ENCODE peak calls at places on chromosomes 1 and 21, in six cellular contexts. M is GM12878, D is transverse colon, J is suprapubic skin, H is spleen, K is HCT116. Y is an unnamed sample.

GRCh38 chr1:61887076-61887867 is 145.0 kb downstream of the PATJ start:
- DNase-seq in D (no peak), J (no peak), K (no peak), M (no peak), H (no peak), Y (no peak)

GRCh38 chr21:43277481-43278351 is 108.9 kb downstream of the CRYAA start:
- DNase-seq in K (no peak), J (no peak), H (peak; percentile 69), M (no peak), D (no peak), Y (no peak)

GRCh38 chr1:85898861-85899260 is 190.6 kb upstream of the ZNHIT6 start:
- DNase-seq in D (no peak), J (no peak), H (no peak), K (no peak), M (no peak), Y (no peak)

GRCh38 chr1:76669624-76670023 is 197.7 kb upstream of the ST6GALNAC5 start:
- DNase-seq in D (no peak), H (no peak), K (no peak), M (no peak), J (no peak), Y (no peak)

GRCh38 chr21:42654179-42654912 is 925 bp downstream of the PDE9A start:
- DNase-seq in H (peak; percentile 77), J (no peak), K (no peak), D (no peak), M (no peak), Y (no peak)

GRCh38 chr1:18120638-18121037 is 13.0 kb downstream of the IGSF21 start:
- DNase-seq in K (no peak), H (no peak), D (no peak), J (no peak), M (no peak), Y (no peak)

GRCh38 chr1:68378296-68379084 is 71.3 kb downstream of the RPE65 start:
- DNase-seq in J (no peak), K (peak; percentile 77), D (no peak), H (no peak), M (no peak), Y (no peak)

GRCh38 chr1:25858906-25859789 is at the start of gene AUNIP:
- DNase-seq in D (peak; percentile 91), J (peak; percentile 91), H (peak; percentile 97), M (peak; percentile 56), K (peak; percentile 74), Y (peak; percentile 77)

GRCh38 chr1:53552981-53553733 is 94.0 kb downstream of the DMRTB1 start:
- DNase-seq in M (no peak), H (peak; percentile 53), J (peak; percentile 65), K (no peak), D (peak; percentile 1), Y (no peak)

GRCh38 chr1:17605582-17606344 is 66.3 kb downstream of the ARHGEF10L start:
- DNase-seq in J (no peak), M (no peak), H (no peak), D (no peak), K (no peak), Y (peak; percentile 50)

GRCh38 chr1:115133440-115133839 is 44.1 kb upstream of the TSPAN2 start:
- DNase-seq in D (no peak), K (no peak), J (no peak), M (no peak), H (no peak), Y (no peak)

GRCh38 chr1:56508523-56508983 is 70.8 kb downstream of the PLPP3 start:
- DNase-seq in M (no peak), H (no peak), D (peak; percentile 79), K (no peak), J (no peak), Y (no peak)

GRCh38 chr1:166814611-166815010 is 24.7 kb upstream of the POGK start:
- DNase-seq in D (no peak), M (no peak), H (no peak), K (no peak), J (no peak), Y (no peak)

GRCh38 chr1:211598514-211598913 is 19.6 kb upstream of the SLC30A1 start:
- DNase-seq in K (no peak), D (no peak), H (no peak), J (no peak), M (no peak), Y (no peak)

GRCh38 chr1:219446288-219446687 is 166.6 kb downstream of the ZC3H11B start:
- DNase-seq in K (no peak), H (no peak), M (no peak), D (no peak), J (no peak), Y (no peak)

GRCh38 chr21:45000637-45001133 is 60.9 kb downstream of the SLX9 start:
- DNase-seq in J (no peak), H (peak; percentile 73), D (no peak), M (no peak), K (no peak), Y (no peak)

DNA sequence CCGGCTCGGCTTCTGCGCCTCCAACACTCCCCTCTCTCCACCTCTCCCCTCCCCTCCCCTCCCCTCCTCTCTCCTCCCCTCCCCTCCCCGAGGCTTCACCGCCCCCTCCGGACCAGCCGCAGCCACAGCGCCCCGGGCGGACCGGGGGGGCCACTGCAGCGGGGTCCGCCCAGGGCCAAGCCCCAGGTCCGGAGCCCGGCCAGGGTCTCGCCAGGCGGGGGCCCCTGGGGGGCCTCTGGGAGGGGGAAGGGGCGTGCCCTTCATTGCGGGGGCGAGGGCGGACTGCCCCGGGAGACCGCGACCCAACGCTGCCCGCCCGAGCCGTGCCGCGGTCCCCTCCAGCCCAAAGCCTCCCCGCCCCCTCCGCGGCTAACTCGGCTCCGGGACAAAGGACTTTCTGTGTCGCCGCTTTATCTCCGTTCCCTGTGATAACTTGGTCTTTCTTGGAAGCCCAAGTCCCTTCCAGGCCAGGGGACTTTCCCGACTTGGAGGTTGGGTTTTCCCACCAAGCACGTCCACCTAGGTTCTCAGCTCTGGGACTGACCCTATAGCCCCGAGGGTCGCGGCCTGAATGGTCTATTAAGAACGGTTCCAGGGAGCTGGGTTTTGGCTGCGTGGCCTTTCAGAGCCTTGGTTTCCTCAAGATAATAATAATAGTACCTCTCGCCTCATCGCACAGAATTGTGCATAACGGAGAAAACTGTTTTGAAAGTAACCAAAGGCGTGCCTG is at the start of gene UBQLN4:
- DNase-seq in D (peak; percentile 91), J (peak; percentile 92), K (peak; percentile 67), M (no peak), H (peak; percentile 96), Y (peak; percentile 84)
- TF ChIP-seq CTCF in D (peak; percentile 65), J (peak; percentile 65), K (peak; percentile 39), M (peak; percentile 78), H (peak; percentile 78), Y (peak; percentile 75)

GRCh38 chr1:161206411-161207140 is 4.4 kb downstream of the NDUFS2 start:
- DNase-seq in J (no peak), K (no peak), D (no peak), H (no peak), M (no peak), Y (no peak)
- H3K36me3 ChIP-seq in J (peaks cover 81% of the 10 kb centered on the region), K (peaks cover 55% of the 10 kb centered on the region), D (no peaks in the 10 kb centered on the region), H (peaks cover 83% of the 10 kb centered on the region), M (peaks cover 9% of the 10 kb centered on the region), Y (no peaks in the 10 kb centered on the region)

DNA sequence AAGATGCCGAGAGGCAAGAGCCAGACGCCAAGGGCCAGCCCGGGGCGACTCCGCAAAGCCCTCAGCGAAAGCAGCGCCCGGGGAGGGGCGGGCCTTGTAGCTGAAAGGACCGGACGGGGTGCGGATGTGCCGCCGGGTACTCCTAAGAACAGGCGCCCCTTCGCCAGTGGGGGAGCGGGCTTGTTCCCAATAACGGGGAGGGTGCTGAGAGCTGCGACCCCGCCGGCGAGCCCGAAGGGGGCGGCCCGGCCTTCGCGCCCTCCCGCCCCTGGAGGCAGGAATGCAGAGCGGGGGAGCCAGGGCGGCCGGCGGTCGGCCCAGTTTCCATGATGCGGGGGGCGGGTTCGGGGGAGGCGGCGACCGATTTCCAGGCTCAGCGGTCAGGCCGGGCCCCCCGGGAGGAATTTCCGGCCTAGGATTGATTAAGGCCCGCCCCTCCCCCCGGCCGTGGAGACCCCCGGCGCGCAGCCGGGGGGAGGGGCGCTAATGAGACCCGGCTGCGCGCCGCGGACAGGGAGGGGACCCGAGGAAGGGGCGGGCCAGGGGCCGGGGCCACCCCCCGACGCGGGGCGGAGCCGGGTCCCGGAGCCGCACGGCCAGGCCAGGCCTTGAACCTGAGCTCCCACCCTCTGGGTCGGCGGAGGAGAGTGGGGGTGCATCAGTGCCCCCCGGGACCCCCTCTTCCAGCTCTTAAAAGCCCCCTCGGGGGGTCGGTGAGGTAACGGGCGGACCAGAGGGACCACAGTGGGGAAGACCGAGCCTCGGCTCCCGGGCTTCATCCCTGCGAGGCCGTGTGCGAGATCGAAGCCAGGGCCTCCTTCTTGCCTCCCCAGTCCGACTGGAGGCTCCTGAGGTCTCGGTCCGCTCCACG is 898 bp upstream of the TMEM200B start:
- DNase-seq in J (peak; percentile 91), H (peak; percentile 86), D (peak; percentile 69), M (no peak), K (peak; percentile 46), Y (no peak)
- TF ChIP-seq POLR2AphosphoS5 in J (no peak), H (peak; percentile 78), D (peak; percentile 88), M (no peak), K (peak; percentile 71), Y (peak; percentile 19)

DNA sequence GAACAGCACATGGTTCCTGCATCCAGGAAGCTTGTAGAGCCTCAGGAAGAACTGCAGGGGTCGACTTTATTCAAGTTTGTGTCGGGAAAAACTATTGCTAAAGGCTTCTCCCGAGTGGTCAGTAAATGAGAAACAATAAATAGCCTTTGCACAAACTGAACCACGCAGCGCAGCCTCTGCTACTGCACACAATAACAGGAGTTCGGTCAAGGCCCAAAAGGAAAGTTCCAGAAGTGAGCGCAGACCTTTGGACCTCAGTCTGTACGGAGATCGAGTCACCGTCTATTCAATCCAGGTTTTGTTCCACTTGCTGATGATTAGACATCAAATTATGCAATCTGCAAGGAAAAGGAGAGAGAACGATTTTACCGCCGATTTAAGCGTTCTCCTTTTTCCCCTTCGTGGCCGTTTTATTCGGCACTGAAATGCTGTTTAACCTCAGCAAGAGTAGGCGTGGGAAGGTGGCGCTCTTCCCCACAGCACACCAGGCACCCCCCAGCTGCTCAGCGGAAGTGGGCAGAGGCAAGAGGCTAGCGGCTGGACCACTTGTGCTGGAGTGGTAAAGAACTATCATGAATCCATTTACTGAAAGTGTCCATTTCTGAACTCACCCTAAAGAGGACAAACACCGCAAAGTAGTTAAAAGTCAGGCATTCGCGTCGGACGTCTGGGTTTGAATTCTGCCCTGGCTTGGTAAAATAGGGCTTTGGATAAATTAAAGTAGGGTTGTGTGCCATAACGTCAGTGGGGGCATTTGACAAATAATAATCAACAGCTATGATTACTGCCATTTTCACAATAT is 6.1 kb upstream of the LHX8 start:
- DNase-seq in H (no peak), J (no peak), D (no peak), M (no peak), K (no peak), Y (no peak)
- TF ChIP-seq CTCF in H (no peak), J (no peak), D (no peak), M (no peak), K (no peak), Y (no peak)

GRCh38 chr1:51321924-51322280 is 8.5 kb downstream of the TTC39A start:
- DNase-seq in K (no peak), D (no peak), J (no peak), M (no peak), H (no peak), Y (no peak)
- H3K36me3 ChIP-seq in K (no peaks in the 10 kb centered on the region), D (no peaks in the 10 kb centered on the region), J (no peaks in the 10 kb centered on the region), M (no peaks in the 10 kb centered on the region), H (no peaks in the 10 kb centered on the region), Y (no peaks in the 10 kb centered on the region)